ENCODE peak calls at places on chromosomes 3 and 15, in six cellular contexts. Y is tibial nerve; G is heart left ventricle; B is left lung; M is suprapubic skin; P is CD8-positive, alpha-beta T cell. R is an unnamed sample.

GRCh38 chr3:38275658-38276057 is 6.4 kb upstream of the SLC22A14 start:
- DNase-seq in G (no peak), P (no peak), M (no peak), B (no peak), Y (no peak), R (no peak)

GRCh38 chr3:149898771-149899170 is 71.9 kb downstream of the PFN2 start:
- DNase-seq in Y (no peak), M (no peak), B (no peak), P (no peak), G (no peak), R (no peak)

GRCh38 chr3:59773970-59774369 is 724.1 kb upstream of the CFAP20DC start:
- DNase-seq in Y (no peak), G (no peak), M (no peak), P (no peak), B (no peak), R (no peak)

GRCh38 chr3:127440384-127440783 is 150.1 kb downstream of the TPRA1 start:
- DNase-seq in B (no peak), P (no peak), G (no peak), Y (no peak), M (no peak), R (no peak)

GRCh38 chr3:42190701-42191442 is 75.1 kb downstream of the CCK start:
- DNase-seq in G (no peak), Y (peak; percentile 90), P (peak; percentile 58), B (no peak), M (peak; percentile 77), R (no peak)

GRCh38 chr3:171039674-171040073 is 13.2 kb upstream of the SLC2A2 start:
- DNase-seq in M (no peak), G (no peak), B (no peak), P (no peak), Y (no peak), R (no peak)

GRCh38 chr15:100730129-100730528 is 127.7 kb downstream of the ASB7 start:
- DNase-seq in B (no peak), M (no peak), Y (no peak), P (no peak), G (no peak), R (no peak)

GRCh38 chr3:182486459-182486858 is 306.8 kb upstream of the ATP11B start:
- DNase-seq in Y (no peak), G (no peak), M (no peak), B (no peak), P (no peak), R (no peak)

GRCh38 chr15:95590533-95591044 is 739.9 kb upstream of the NR2F2 start:
- DNase-seq in Y (no peak), P (no peak), M (no peak), B (no peak), G (no peak), R (no peak)

GRCh38 chr3:189947948-189948723 is 172.6 kb downstream of the P3H2 start:
- DNase-seq in Y (no peak), G (no peak), P (no peak), M (no peak), B (no peak), R (no peak)

GRCh38 chr15:60814062-60814461 is 335.1 kb upstream of the ICE2 start:
- DNase-seq in P (no peak), B (no peak), Y (no peak), G (no peak), M (no peak), R (no peak)

GRCh38 chr15:92091155-92091734 is 237.7 kb downstream of the SLCO3A1 start:
- DNase-seq in P (no peak), B (peak; percentile 83), Y (peak; percentile 18), G (peak; percentile 67), M (no peak), R (no peak)

GRCh38 chr3:157119369-157119951 is 40.5 kb downstream of the CCNL1 start:
- DNase-seq in G (no peak), P (no peak), M (no peak), B (no peak), Y (no peak), R (no peak)

GRCh38 chr3:4995500-4996053 is 16.3 kb downstream of the BHLHE40 start:
- DNase-seq in G (no peak), P (no peak), M (no peak), Y (no peak), B (no peak), R (no peak)

GRCh38 chr3:169399068-169399467 is 264.4 kb downstream of the MECOM start:
- DNase-seq in Y (no peak), P (no peak), B (no peak), G (no peak), M (no peak), R (no peak)

DNA sequence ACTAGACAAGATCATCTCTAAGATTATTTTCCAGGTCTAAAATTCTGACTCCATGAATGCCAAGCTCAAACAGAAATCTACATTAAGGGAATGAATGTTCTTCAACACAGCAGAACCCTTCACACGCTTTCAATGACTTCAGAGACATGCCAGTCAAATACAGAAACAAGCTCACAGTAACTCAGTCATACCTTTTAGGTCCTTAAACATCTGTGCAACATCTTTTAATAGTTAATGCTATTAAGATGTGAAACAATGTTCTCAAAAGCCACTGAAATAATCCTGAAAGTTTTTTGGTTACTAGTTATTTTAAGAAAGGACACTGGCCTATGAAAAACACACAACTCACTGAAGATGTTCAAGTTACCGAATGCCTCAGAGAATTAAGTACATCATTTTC is 2.5 kb downstream of the DLG1 start:
- DNase-seq in M (no peak), P (no peak), Y (no peak), B (no peak), G (no peak), R (no peak)
- H3K4me1 ChIP-seq in M (peaks cover 36% of the 10 kb centered on the region), P (peaks cover 16% of the 10 kb centered on the region), Y (peaks cover 6% of the 10 kb centered on the region), B (peaks cover 47% of the 10 kb centered on the region), G (peaks cover 27% of the 10 kb centered on the region), R (peaks cover 3% of the 10 kb centered on the region)

GRCh38 chr3:52384009-52384761 is 60.7 kb downstream of the SEMA3G start:
- DNase-seq in M (no peak), G (no peak), Y (no peak), B (no peak), P (no peak), R (no peak)

GRCh38 chr3:52383446-52383845 is 61.5 kb downstream of the SEMA3G start:
- DNase-seq in B (no peak), G (no peak), Y (no peak), P (no peak), M (no peak), R (no peak)

GRCh38 chr3:52387481-52387880 is 57.4 kb downstream of the SEMA3G start:
- DNase-seq in G (no peak), P (no peak), M (no peak), B (no peak), Y (no peak), R (no peak)

GRCh38 chr3:52388348-52388821 is 56.5 kb downstream of the SEMA3G start:
- DNase-seq in B (peak; percentile 74), P (no peak), G (no peak), Y (no peak), M (no peak), R (no peak)

DNA sequence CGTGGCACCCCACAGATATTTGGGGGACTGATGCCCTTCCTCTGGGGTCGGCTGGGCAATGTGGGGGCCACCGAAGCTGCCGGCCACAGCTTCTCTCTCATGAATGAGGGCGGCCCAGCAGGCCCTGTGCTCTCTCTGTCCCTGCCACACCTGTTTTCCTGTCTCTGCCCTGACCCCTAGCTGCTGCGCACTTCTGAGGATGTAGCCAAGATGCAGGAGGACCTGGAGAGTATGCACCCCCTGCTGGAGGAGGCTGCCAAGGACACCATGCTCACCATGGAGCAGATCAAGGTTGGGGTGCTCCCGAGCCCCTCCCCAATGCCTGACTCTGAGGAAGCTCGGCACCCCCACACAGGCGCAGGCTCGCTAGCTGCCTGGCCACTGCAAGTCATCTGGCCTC is 59.7 kb downstream of the SEMA3G start:
- DNase-seq in M (no peak), P (no peak), B (no peak), G (no peak), Y (no peak), R (no peak)
- TF ChIP-seq CTCF in M (no peak), P (no peak), B (peak; percentile 3), G (no peak), Y (no peak), R (no peak)

GRCh38 chr3:45127130-45127822 is 18.9 kb downstream of the CDCP1 start:
- DNase-seq in Y (no peak), G (no peak), M (no peak), P (no peak), B (no peak), R (no peak)
- H3K4me1 ChIP-seq in Y (no peaks in the 10 kb centered on the region), G (peaks cover 26% of the 10 kb centered on the region), M (peaks cover 39% of the 10 kb centered on the region), P (no peaks in the 10 kb centered on the region), B (peaks cover 16% of the 10 kb centered on the region), R (peaks cover 13% of the 10 kb centered on the region)

GRCh38 chr3:46085421-46086082 is 58.3 kb upstream of the XCR1 start:
- DNase-seq in P (no peak), M (no peak), Y (no peak), B (no peak), G (no peak), R (no peak)

GRCh38 chr3:46089237-46090011 is 62.1 kb upstream of the XCR1 start:
- DNase-seq in Y (peak; percentile 69), M (peak; percentile 77), P (no peak), G (peak; percentile 71), B (peak; percentile 84), R (peak; percentile 88)

GRCh38 chr3:46086083-46086437 is 58.8 kb upstream of the XCR1 start:
- DNase-seq in B (no peak), Y (no peak), M (no peak), G (no peak), P (no peak), R (no peak)

GRCh38 chr3:46090161-46090591 is 62.9 kb upstream of the XCR1 start:
- DNase-seq in B (no peak), M (no peak), P (no peak), Y (no peak), G (no peak), R (no peak)

DNA sequence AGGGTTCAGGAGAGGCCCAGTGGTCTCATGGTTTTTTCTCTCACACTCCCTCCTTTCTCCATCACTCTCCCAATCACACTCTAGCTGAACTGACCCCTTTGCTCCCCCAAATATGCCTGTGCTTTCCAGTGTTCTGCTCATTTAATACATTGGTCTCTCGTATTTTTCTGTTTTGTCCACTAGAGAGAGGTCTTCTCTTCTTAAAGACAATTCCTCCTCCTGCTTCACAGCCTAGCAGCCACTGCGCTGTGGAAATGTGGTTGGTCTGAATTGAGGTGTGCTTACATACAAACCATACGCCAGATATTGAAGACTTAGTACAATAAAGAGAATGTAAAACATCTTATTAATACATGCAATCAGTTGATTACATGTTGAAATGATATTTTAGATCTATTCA is 60.6 kb upstream of the XCR1 start:
- DNase-seq in G (no peak), Y (peak; percentile 42), P (no peak), B (no peak), M (no peak), R (no peak)
- TF ChIP-seq CTCF in G (no peak), Y (no peak), P (no peak), B (no peak), M (no peak), R (peak; percentile 11)

GRCh38 chr15:75346796-75347221 is at the start of gene NEIL1:
- DNase-seq in B (no peak), P (no peak), M (no peak), G (no peak), Y (no peak), R (no peak)
- H3K4me1 ChIP-seq in B (peaks cover 59% of the 10 kb centered on the region), P (peaks cover 41% of the 10 kb centered on the region), M (peaks cover 24% of the 10 kb centered on the region), G (peaks cover 26% of the 10 kb centered on the region), Y (peaks cover 8% of the 10 kb centered on the region), R (peaks cover 23% of the 10 kb centered on the region)

GRCh38 chr3:27914199-27914598 is 192.1 kb upstream of the EOMES start:
- DNase-seq in G (no peak), P (no peak), Y (no peak), M (no peak), B (no peak), R (no peak)
- TF ChIP-seq CTCF in G (no peak), P (no peak), Y (no peak), M (no peak), B (no peak), R (no peak)

R was measured in tibial artery.